ENCODE peak calls at places on chromosome 21, in six cellular contexts. W is AG20443; N is T follicular helper cell; I is HT1080; M is activated CD4-positive, CD25-positive, alpha-beta regulatory T cell treated with anti-CD3 and anti-CD28 coated beads, Interleukin-2, amount 50 U/mL, for 16 hours; R is NCI-H2171 treated with DMSO at 0.1 percent for 48 hours. L is an unnamed sample.

GRCh38 chr21:35095859-35096291 is 46.8 kb upstream of the RUNX1 start:
- DNase-seq in M (no peak), I (no peak), R (no peak), W (peak; percentile 34), N (no peak), L (no peak)

GRCh38 chr21:46626536-46627302 is 8.8 kb upstream of the PRMT2 start:
- DNase-seq in M (no peak), W (no peak), N (no peak), R (no peak), I (no peak), L (no peak)

GRCh38 chr21:40385883-40386282 is 461.1 kb downstream of the DSCAM start:
- DNase-seq in R (no peak), M (no peak), W (no peak), N (no peak), I (no peak), L (no peak)

GRCh38 chr21:21030311-21030710 is 32.1 kb downstream of the NCAM2 start:
- DNase-seq in N (no peak), M (no peak), W (no peak), I (no peak), R (no peak), L (no peak)

GRCh38 chr21:26686705-26687104 is 113.6 kb upstream of the CYYR1 start:
- DNase-seq in W (no peak), R (no peak), M (no peak), I (no peak), N (no peak), L (no peak)

GRCh38 chr21:26632691-26633090 is 59.6 kb upstream of the CYYR1 start:
- DNase-seq in I (peak; percentile 1), R (no peak), N (no peak), M (no peak), W (no peak), L (no peak)

GRCh38 chr21:43645414-43645891 is 13.8 kb downstream of the HSF2BP start:
- DNase-seq in N (no peak), M (no peak), W (peak; percentile 76), R (peak; percentile 45), I (peak; percentile 81), L (peak; percentile 87)

GRCh38 chr21:26966978-26967913 is at the start of gene ADAMTS5:
- DNase-seq in W (peak; percentile 83), R (peak; percentile 54), M (no peak), N (no peak), I (no peak), L (peak; percentile 80)

GRCh38 chr21:33964706-33965325 is 49.2 kb upstream of the ATP5PO start:
- DNase-seq in I (no peak), N (no peak), W (peak; percentile 54), M (no peak), R (no peak), L (peak; percentile 22)

GRCh38 chr21:39079617-39080016 is 103.6 kb downstream of the PSMG1 start:
- DNase-seq in I (no peak), R (no peak), M (no peak), W (no peak), N (no peak), L (no peak)

GRCh38 chr21:27277122-27277521 is 310.2 kb upstream of the ADAMTS5 start:
- DNase-seq in W (peak; percentile 10), I (no peak), R (no peak), N (no peak), M (no peak), L (peak; percentile 33)

GRCh38 chr21:27636671-27637070 is 669.8 kb upstream of the ADAMTS5 start:
- DNase-seq in R (no peak), W (no peak), M (no peak), N (no peak), I (no peak), L (no peak)

GRCh38 chr21:22258821-22259220 is 1260.6 kb downstream of the NCAM2 start:
- DNase-seq in W (no peak), R (no peak), I (no peak), M (no peak), N (no peak), L (no peak)

GRCh38 chr21:33924079-33924765 is 8.6 kb upstream of the ATP5PO start:
- DNase-seq in W (peak; percentile 84), R (peak; percentile 76), N (peak; percentile 85), M (peak; percentile 87), I (peak; percentile 62), L (peak; percentile 84)

GRCh38 chr21:35529141-35529863 is 480.2 kb upstream of the RUNX1 start:
- DNase-seq in M (no peak), I (no peak), N (no peak), R (no peak), W (peak; percentile 30), L (peak; percentile 72)

GRCh38 chr21:33238565-33239255 is 9.0 kb downstream of the IFNAR2 start:
- DNase-seq in R (no peak), I (peak; percentile 28), N (no peak), W (peak; percentile 22), M (no peak), L (peak; percentile 61)

GRCh38 chr21:46191257-46191685 is 7.0 kb upstream of the SPATC1L start:
- DNase-seq in N (no peak), M (no peak), W (peak; percentile 92), R (no peak), I (peak; percentile 64), L (peak; percentile 84)

GRCh38 chr21:25560151-25560783 is 47.0 kb downstream of the MRPL39 start:
- DNase-seq in R (no peak), N (no peak), W (no peak), I (no peak), M (no peak), L (peak; percentile 66)

GRCh38 chr21:38984982-38985422 is 179.3 kb downstream of the ETS2 start:
- DNase-seq in W (peak; percentile 91), M (no peak), N (no peak), I (peak; percentile 26), R (no peak), L (peak; percentile 93)

GRCh38 chr21:45006536-45007079 is 66.8 kb downstream of the SLX9 start:
- DNase-seq in M (no peak), R (no peak), N (no peak), I (no peak), W (no peak), L (no peak)

GRCh38 chr21:21101911-21102310 is 103.7 kb downstream of the NCAM2 start:
- DNase-seq in W (no peak), M (no peak), R (no peak), N (no peak), I (peak; percentile 59), L (peak; percentile 63)

GRCh38 chr21:42234464-42235241 is 15.7 kb downstream of the ABCG1 start:
- DNase-seq in M (peak; percentile 56), I (no peak), W (peak; percentile 64), N (peak; percentile 83), R (peak; percentile 71), L (no peak)